ENCODE peak calls at places on chromosomes 3 and 15, in seven cellular contexts. D, G, Q, S, R, I and Y are unnamed samples.

GRCh38 chr3:170690133-170690981 is 104.5 kb upstream of the SLC7A14 start:
- DNase-seq in I (no peak), R (peak; percentile 69), Q (peak; percentile 77), S (peak; percentile 18), D (peak; percentile 53), G (peak; percentile 60), Y (peak; percentile 60)

GRCh38 chr3:158659454-158660237 is 12.8 kb downstream of the LXN start:
- DNase-seq in G (peak; percentile 20), R (peak; percentile 32), I (peak; percentile 65), S (peak; percentile 45), Q (peak; percentile 56), D (peak; percentile 77), Y (peak; percentile 84)

GRCh38 chr3:42051384-42052131 is 39.6 kb upstream of the TRAK1 start:
- DNase-seq in R (no peak), Q (no peak), S (no peak), I (peak; percentile 34), D (peak; percentile 41), G (no peak), Y (no peak)

GRCh38 chr3:133494469-133494868 is 79.0 kb upstream of the CDV3 start:
- DNase-seq in G (no peak), S (peak; percentile 65), Q (no peak), I (no peak), R (no peak), D (peak; percentile 24), Y (peak; percentile 23)

GRCh38 chr15:85329561-85330421 is 50.6 kb upstream of the AKAP13 start:
- DNase-seq in S (no peak), R (no peak), I (peak; percentile 42), G (peak; percentile 47), D (peak; percentile 51), Q (no peak), Y (peak; percentile 68)

GRCh38 chr3:5239602-5240001 is 52.1 kb downstream of the EDEM1 start:
- DNase-seq in G (no peak), Q (no peak), R (no peak), S (no peak), I (peak; percentile 95), D (peak; percentile 94), Y (peak; percentile 20)

GRCh38 chr15:34126522-34126921 is 24.6 kb downstream of the PGBD4 start:
- DNase-seq in R (no peak), S (no peak), D (no peak), Q (no peak), G (no peak), I (no peak), Y (no peak)

GRCh38 chr3:42256135-42256819 is 9.7 kb downstream of the CCK start:
- DNase-seq in S (no peak), G (no peak), Q (no peak), R (no peak), D (peak; percentile 87), I (peak; percentile 82), Y (peak; percentile 14)

GRCh38 chr15:68559342-68560310 is 19.2 kb upstream of the CORO2B start:
- DNase-seq in Q (peak; percentile 84), R (peak; percentile 79), D (peak; percentile 68), G (peak; percentile 83), I (peak; percentile 57), S (peak; percentile 33), Y (peak; percentile 62)

DNA sequence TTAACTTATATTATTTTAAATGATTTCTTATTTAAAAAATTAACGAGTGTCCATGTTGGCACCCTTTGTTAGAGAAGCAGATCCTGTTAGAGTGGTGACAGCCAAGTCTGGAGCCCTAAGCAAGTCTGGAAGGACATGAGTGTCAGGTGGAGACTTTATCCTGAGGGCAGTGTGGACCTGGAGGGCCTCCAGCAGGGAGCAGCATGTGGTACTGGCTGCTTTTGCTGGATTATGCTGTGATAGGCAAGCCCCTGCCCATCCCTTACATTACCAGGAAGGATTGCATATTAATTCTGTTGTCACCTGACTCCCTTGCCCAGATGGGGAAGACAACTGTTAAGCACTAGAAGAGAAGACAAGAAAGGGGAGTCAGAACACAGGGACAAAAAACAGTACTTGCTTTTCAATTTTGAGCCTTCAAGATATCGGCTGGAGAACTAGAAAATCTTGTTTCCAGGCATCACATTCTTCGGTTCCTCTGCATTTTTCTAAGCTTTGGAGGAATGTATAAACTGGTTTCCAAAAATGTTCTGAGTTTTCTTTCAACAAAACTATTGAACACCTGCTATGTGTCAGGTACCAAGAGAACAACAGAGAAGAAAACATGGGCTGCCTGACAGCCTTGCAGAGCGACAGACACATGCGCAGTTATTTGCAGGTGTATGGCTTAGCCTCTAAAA is 22.7 kb downstream of the ZNF860 start:
- DNase-seq in G (no peak), S (no peak), Q (no peak), R (no peak), D (no peak), I (no peak), Y (no peak)
- TF ChIP-seq CTCF in G (no peak), S (peak; percentile 16), Q (no peak), R (no peak), D (no peak), I (no peak), Y (peak; percentile 39)

GRCh38 chr3:167716920-167717319 is 17.8 kb downstream of the PDCD10 start:
- DNase-seq in G (no peak), S (peak; percentile 89), I (no peak), R (no peak), D (no peak), Q (no peak), Y (no peak)
- H3K36me3 ChIP-seq in G (peaks cover 28% of the 10 kb centered on the region), S (peaks cover 2% of the 10 kb centered on the region), I (peaks cover 12% of the 10 kb centered on the region), R (no peaks in the 10 kb centered on the region), D (no peaks in the 10 kb centered on the region), Q (no peaks in the 10 kb centered on the region), Y (peaks cover 2% of the 10 kb centered on the region)

GRCh38 chr15:94001113-94001919 is 230.0 kb upstream of the MCTP2 start:
- DNase-seq in R (no peak), D (no peak), G (no peak), S (no peak), Q (no peak), I (no peak), Y (no peak)
- H3K27ac ChIP-seq in R (no peak overlapping the region), D (no peak overlapping the region), G (peak overlapping the region; percentile 53), S (no peak overlapping the region), Q (no peak overlapping the region), I (no peak overlapping the region), Y (no peak overlapping the region)

DNA sequence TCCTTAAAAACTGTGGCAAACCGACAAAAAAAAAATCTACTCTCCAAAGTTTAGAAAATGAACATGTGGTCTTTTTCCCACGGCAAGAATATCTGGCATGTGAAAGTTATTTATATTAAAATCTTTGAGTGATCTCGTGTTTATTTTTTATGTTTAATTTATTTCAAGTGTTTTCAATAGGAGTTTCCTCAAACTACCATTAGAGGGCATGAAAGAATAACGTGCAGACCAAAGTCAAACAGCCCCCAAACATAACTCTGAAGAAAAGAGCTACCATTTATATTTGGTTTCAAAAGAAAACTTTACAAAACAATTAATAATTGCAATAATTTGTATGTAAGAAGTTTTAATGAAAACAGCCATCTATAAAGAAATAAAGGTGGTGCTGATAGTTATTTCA is 286.3 kb downstream of the ZIC4 start:
- DNase-seq in Q (no peak), G (no peak), I (peak; percentile 4), R (no peak), D (peak; percentile 26), S (peak; percentile 16), Y (no peak)
- TF ChIP-seq CTCF in Q (no peak), G (peak; percentile 45), I (peak; percentile 45), R (peak; percentile 9), D (peak; percentile 47), S (peak; percentile 58), Y (peak; percentile 56)

GRCh38 chr3:129128357-129129155 is 7.0 kb upstream of the RAB43 start:
- DNase-seq in R (no peak), D (no peak), Q (no peak), G (no peak), S (no peak), I (no peak), Y (no peak)
- H3K36me3 ChIP-seq in R (peaks cover 7% of the 10 kb centered on the region), D (peaks cover 18% of the 10 kb centered on the region), Q (no peaks in the 10 kb centered on the region), G (peaks cover 65% of the 10 kb centered on the region), S (peaks cover 14% of the 10 kb centered on the region), I (peaks cover 24% of the 10 kb centered on the region), Y (peaks cover 32% of the 10 kb centered on the region)

DNA sequence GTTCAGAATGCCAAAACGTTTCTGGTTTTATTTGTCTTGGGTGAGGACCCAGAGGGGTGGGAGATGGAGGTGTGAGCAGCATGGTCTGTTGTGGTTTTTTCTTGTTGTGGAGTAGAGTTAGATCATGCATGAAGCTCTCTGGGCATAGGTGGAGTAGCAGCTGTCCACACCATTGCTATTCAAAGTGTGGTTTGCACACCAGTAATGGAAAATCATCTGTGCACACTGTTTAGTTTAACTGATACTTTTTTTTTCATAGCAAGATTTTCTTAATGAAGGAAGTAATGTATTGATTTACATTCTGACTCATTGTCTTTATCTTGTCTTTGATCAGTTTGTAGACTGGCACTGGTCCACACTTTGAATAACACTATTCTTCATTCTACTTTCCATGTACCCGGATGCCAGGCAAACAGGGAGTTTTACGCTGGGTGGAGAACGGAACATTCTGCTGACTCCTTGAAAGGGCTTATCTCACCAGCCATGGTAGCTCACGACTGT is 50.7 kb upstream of the CRTC3 start:
- DNase-seq in Q (no peak), I (peak; percentile 62), R (no peak), D (peak; percentile 64), G (no peak), S (no peak), Y (no peak)
- H3K27ac ChIP-seq in Q (no peak overlapping the region), I (no peak overlapping the region), R (no peak overlapping the region), D (no peak overlapping the region), G (no peak overlapping the region), S (no peak overlapping the region), Y (no peak overlapping the region)

DNA sequence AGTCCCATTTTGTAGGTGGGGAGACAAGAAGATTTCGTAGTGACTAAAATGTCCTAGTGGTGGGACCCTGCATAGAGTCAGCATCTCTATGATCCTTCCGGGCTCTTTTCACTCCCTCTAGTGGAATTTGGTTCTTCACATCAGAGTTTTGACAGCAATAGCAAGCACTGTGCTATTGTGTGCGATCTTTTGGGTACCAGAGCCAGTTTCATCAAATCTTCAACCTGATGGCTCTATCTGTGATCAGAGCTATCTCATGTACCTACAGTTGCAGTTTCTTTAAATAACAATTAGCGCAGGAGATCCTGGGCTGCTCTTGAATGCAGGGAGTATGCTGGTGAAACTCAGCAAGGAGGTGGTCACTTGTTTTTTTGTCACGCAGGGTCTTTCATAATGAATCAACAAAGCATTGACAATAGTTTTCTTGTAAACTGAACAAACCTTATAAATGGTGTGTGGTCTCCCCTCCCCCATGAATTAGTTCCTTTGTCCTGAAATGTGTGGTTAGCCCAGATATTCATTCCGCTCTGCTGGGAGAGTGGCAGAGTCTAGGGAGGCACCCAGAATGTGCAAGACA is 257.2 kb upstream of the SOX2 start:
- DNase-seq in Q (no peak), S (no peak), I (no peak), D (peak; percentile 18), G (no peak), R (no peak), Y (no peak)
- TF ChIP-seq CTCF in Q (no peak), S (no peak), I (no peak), D (no peak), G (no peak), R (no peak), Y (peak; percentile 43)